ENCODE peak calls at places on chromosomes 16 and 17, in six cellular contexts. E, M, H, K, I and P are unnamed samples.

GRCh38 chr16:89145406-89146161 is 26.0 kb upstream of the CDH15 start:
- DNase-seq in E (no peak), M (no peak), H (no peak), K (no peak), I (no peak), P (peak; percentile 51)

GRCh38 chr17:58231644-58232043 is 6.7 kb upstream of the LPO start:
- DNase-seq in E (no peak), M (no peak), H (no peak), K (peak; percentile 77), I (no peak), P (no peak)

GRCh38 chr16:7524419-7524818 is 191.8 kb downstream of the RBFOX1 start:
- DNase-seq in E (no peak), M (no peak), H (no peak), K (no peak), I (no peak), P (no peak)

GRCh38 chr17:78379134-78379497 is 667 bp downstream of the PGS1 start:
- DNase-seq in E (peak; percentile 92), M (no peak), H (no peak), K (peak; percentile 95), I (no peak), P (no peak)

GRCh38 chr16:64240586-64240985 is 881.3 kb downstream of the CDH11 start:
- DNase-seq in E (no peak), M (no peak), H (no peak), K (peak; percentile 67), I (no peak), P (no peak)

GRCh38 chr16:50024684-50025543 is at the start of gene CNEP1R1:
- DNase-seq in E (peak; percentile 98), M (peak; percentile 98), H (peak; percentile 87), K (peak; percentile 98), I (peak; percentile 81), P (peak; percentile 94)

GRCh38 chr17:30556374-30557332 is 79.4 kb downstream of the GOSR1 start:
- DNase-seq in E (no peak), M (no peak), H (no peak), K (no peak), I (no peak), P (no peak)

GRCh38 chr16:4087099-4087885 is 28.9 kb downstream of the ADCY9 start:
- DNase-seq in E (no peak), M (no peak), H (no peak), K (no peak), I (no peak), P (no peak)

GRCh38 chr16:86934581-86935322 is 356.4 kb downstream of the FOXL1 start:
- DNase-seq in E (no peak), M (no peak), H (no peak), K (no peak), I (no peak), P (no peak)

GRCh38 chr17:49041527-49041926 is 44.3 kb downstream of the IGF2BP1 start:
- DNase-seq in E (no peak), M (no peak), H (no peak), K (no peak), I (no peak), P (no peak)

GRCh38 chr17:82060001-82060380 is 5.6 kb downstream of the DUS1L start:
- DNase-seq in E (no peak), M (no peak), H (no peak), K (no peak), I (no peak), P (peak; percentile 47)

GRCh38 chr17:43611230-43611969 is 50.3 kb downstream of the MEOX1 start:
- DNase-seq in E (no peak), M (no peak), H (no peak), K (no peak), I (no peak), P (no peak)

GRCh38 chr17:68094481-68095078 is 59.0 kb downstream of the KPNA2 start:
- DNase-seq in E (no peak), M (no peak), H (no peak), K (no peak), I (no peak), P (no peak)

GRCh38 chr17:42286411-42287295 is 1.6 kb upstream of the STAT5A start:
- DNase-seq in E (no peak), M (peak; percentile 33), H (peak; percentile 4), K (peak; percentile 30), I (no peak), P (peak; percentile 49)

GRCh38 chr17:4232168-4232813 is 31.5 kb downstream of the ANKFY1 start:
- DNase-seq in E (peak; percentile 77), M (no peak), H (no peak), K (peak; percentile 84), I (no peak), P (no peak)

GRCh38 chr17:68057531-68057952 is 22.0 kb downstream of the KPNA2 start:
- DNase-seq in E (peak; percentile 72), M (peak; percentile 41), H (peak; percentile 27), K (peak; percentile 60), I (no peak), P (no peak)